ENCODE peak calls at places on chromosomes 6 and 20, in nine cellular contexts. One of them, this sample, is unnamed.
A peak's percentile ranks its signal among the peaks of the same experiment; 100 is the strongest.

GRCh38 chr20:33276303-33277113 is 6.5 kb upstream of the BPIFB1 start:
- DNase-seq in HFFc6: no peak
- DNase-seq in B cell: no peak
- DNase-seq in RWPE1: no peak
- DNase-seq in breast epithelium: no peak
- DNase-seq in pancreas: no peak
- DNase-seq in colonic mucosa: no peak
- DNase-seq in H1: no peak
- DNase-seq in cardiac muscle cell: no peak
- DNase-seq in this sample: no peak

GRCh38 chr6:139330841-139331500 is 39.2 kb upstream of the TXLNB start:
- DNase-seq in RWPE1: no peak
- DNase-seq in H1: no peak
- DNase-seq in pancreas: no peak
- DNase-seq in B cell: no peak
- DNase-seq in cardiac muscle cell: peak; percentile 38
- DNase-seq in HFFc6: no peak
- DNase-seq in breast epithelium: no peak
- DNase-seq in colonic mucosa: no peak
- DNase-seq in this sample: no peak

GRCh38 chr6:147674093-147674492 is 165.6 kb downstream of the SAMD5 start:
- DNase-seq in colonic mucosa: no peak
- DNase-seq in RWPE1: no peak
- DNase-seq in breast epithelium: no peak
- DNase-seq in cardiac muscle cell: no peak
- DNase-seq in HFFc6: no peak
- DNase-seq in pancreas: no peak
- DNase-seq in H1: no peak
- DNase-seq in B cell: no peak
- DNase-seq in this sample: no peak

GRCh38 chr6:139376604-139377218 is 2.3 kb upstream of the CITED2 start:
- DNase-seq in B cell: no peak
- DNase-seq in pancreas: no peak
- DNase-seq in RWPE1: peak; percentile 50
- DNase-seq in HFFc6: peak; percentile 55
- DNase-seq in colonic mucosa: peak; percentile 75
- DNase-seq in breast epithelium: peak; percentile 81
- DNase-seq in cardiac muscle cell: peak; percentile 78
- DNase-seq in H1: no peak
- DNase-seq in this sample: peak; percentile 61

GRCh38 chr6:70413829-70414494 is 654 bp downstream of the FAM135A start:
- DNase-seq in RWPE1: peak; percentile 18
- DNase-seq in H1: no peak
- DNase-seq in HFFc6: no peak
- DNase-seq in colonic mucosa: peak; percentile 42
- DNase-seq in B cell: no peak
- DNase-seq in cardiac muscle cell: peak; percentile 16
- DNase-seq in pancreas: no peak
- DNase-seq in breast epithelium: no peak
- DNase-seq in this sample: peak; percentile 21

GRCh38 chr6:110728501-110728900 is 86.8 kb downstream of the CDK19 start:
- DNase-seq in B cell: no peak
- DNase-seq in breast epithelium: no peak
- DNase-seq in colonic mucosa: no peak
- DNase-seq in HFFc6: no peak
- DNase-seq in pancreas: no peak
- DNase-seq in H1: no peak
- DNase-seq in RWPE1: no peak
- DNase-seq in cardiac muscle cell: no peak
- DNase-seq in this sample: no peak

GRCh38 chr6:107957165-107957908 is 671 bp downstream of the SEC63 start:
- DNase-seq in breast epithelium: no peak
- DNase-seq in HFFc6: peak; percentile 46
- DNase-seq in colonic mucosa: peak; percentile 66
- DNase-seq in cardiac muscle cell: peak; percentile 85
- DNase-seq in RWPE1: peak; percentile 42
- DNase-seq in pancreas: peak; percentile 53
- DNase-seq in H1: no peak
- DNase-seq in B cell: peak; percentile 65
- DNase-seq in this sample: peak; percentile 60

GRCh38 chr6:103910018-103910417 is 949.7 kb downstream of the HACE1 start:
- DNase-seq in RWPE1: no peak
- DNase-seq in B cell: no peak
- DNase-seq in pancreas: no peak
- DNase-seq in HFFc6: no peak
- DNase-seq in H1: no peak
- DNase-seq in colonic mucosa: no peak
- DNase-seq in breast epithelium: no peak
- DNase-seq in cardiac muscle cell: no peak
- DNase-seq in this sample: no peak

GRCh38 chr6:109826551-109826950 is 135.5 kb downstream of the FIG4 start:
- DNase-seq in HFFc6: no peak
- DNase-seq in colonic mucosa: no peak
- DNase-seq in H1: no peak
- DNase-seq in breast epithelium: no peak
- DNase-seq in RWPE1: no peak
- DNase-seq in B cell: no peak
- DNase-seq in pancreas: no peak
- DNase-seq in cardiac muscle cell: no peak
- DNase-seq in this sample: no peak

GRCh38 chr6:170200458-170200891 is 90.4 kb downstream of the DLL1 start:
- DNase-seq in B cell: no peak
- DNase-seq in HFFc6: no peak
- DNase-seq in H1: no peak
- DNase-seq in breast epithelium: no peak
- DNase-seq in colonic mucosa: peak; percentile 16
- DNase-seq in RWPE1: no peak
- DNase-seq in pancreas: no peak
- DNase-seq in cardiac muscle cell: peak; percentile 43
- DNase-seq in this sample: peak; percentile 32

GRCh38 chr20:22450540-22450939 is 133.8 kb downstream of the FOXA2 start:
- DNase-seq in H1: no peak
- DNase-seq in breast epithelium: no peak
- DNase-seq in B cell: no peak
- DNase-seq in HFFc6: no peak
- DNase-seq in RWPE1: no peak
- DNase-seq in colonic mucosa: no peak
- DNase-seq in pancreas: no peak
- DNase-seq in cardiac muscle cell: no peak
- DNase-seq in this sample: no peak

GRCh38 chr6:43125119-43125518 is 46.0 kb upstream of the SRF start:
- DNase-seq in RWPE1: no peak
- DNase-seq in H1: no peak
- DNase-seq in colonic mucosa: no peak
- DNase-seq in cardiac muscle cell: peak; percentile 46
- DNase-seq in HFFc6: peak; percentile 77
- DNase-seq in pancreas: no peak
- DNase-seq in B cell: no peak
- DNase-seq in breast epithelium: no peak
- DNase-seq in this sample: no peak

GRCh38 chr6:131377112-131377511 is 195.9 kb upstream of the ARG1 start:
- DNase-seq in RWPE1: no peak
- DNase-seq in pancreas: no peak
- DNase-seq in cardiac muscle cell: no peak
- DNase-seq in H1: no peak
- DNase-seq in HFFc6: no peak
- DNase-seq in breast epithelium: no peak
- DNase-seq in B cell: no peak
- DNase-seq in colonic mucosa: no peak
- DNase-seq in this sample: no peak

GRCh38 chr6:80357674-80358073 is 251.2 kb downstream of the BCKDHB start:
- DNase-seq in HFFc6: no peak
- DNase-seq in B cell: no peak
- DNase-seq in breast epithelium: no peak
- DNase-seq in pancreas: no peak
- DNase-seq in colonic mucosa: no peak
- DNase-seq in H1: no peak
- DNase-seq in cardiac muscle cell: no peak
- DNase-seq in RWPE1: no peak
- DNase-seq in this sample: no peak
- TF ChIP-seq CTCF in HFFc6: no peak
- TF ChIP-seq CTCF in B cell: no peak
- TF ChIP-seq CTCF in breast epithelium: no peak
- TF ChIP-seq CTCF in pancreas: no peak
- TF ChIP-seq CTCF in colonic mucosa: no peak
- TF ChIP-seq CTCF in H1: no peak
- TF ChIP-seq CTCF in cardiac muscle cell: no peak
- TF ChIP-seq CTCF in RWPE1: no peak
- TF ChIP-seq CTCF in this sample: no peak

DNA sequence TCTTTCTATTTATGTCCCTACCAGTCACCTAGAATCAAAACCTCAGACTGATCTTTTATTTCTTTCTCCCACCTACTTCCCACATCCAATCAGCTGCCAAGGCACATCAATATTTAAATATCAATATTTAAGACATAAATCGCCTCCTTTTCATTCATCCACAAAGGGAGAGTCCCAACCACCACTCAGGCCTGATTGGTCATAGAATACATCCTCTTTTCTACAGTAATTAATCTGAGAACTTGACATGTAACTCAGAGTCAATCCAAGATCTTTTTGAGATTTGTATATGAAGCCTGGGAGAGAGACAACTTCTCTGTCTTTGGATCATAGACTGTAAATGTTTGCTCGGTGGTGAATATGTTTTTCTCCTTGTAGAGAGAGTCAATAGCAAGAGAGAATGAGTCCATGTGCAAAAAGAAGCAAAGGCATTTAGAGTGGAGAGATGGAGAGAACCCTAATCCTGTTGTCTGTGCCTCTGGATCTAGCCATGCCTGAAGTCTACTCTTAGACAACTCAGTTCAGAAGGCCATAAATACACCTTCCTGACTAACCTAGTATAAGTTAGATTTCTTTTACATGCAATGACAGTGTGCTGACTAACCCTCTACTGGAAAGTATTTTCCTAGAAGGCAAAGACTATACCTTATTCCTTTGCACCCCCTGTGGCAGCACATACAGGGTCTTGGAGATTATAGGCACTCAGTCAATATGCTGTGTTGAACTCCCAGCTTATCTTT is 12.1 kb upstream of the NEDD9 start:
- DNase-seq in HFFc6: no peak
- DNase-seq in H1: no peak
- DNase-seq in RWPE1: no peak
- DNase-seq in pancreas: no peak
- DNase-seq in colonic mucosa: no peak
- DNase-seq in breast epithelium: no peak
- DNase-seq in cardiac muscle cell: no peak
- DNase-seq in B cell: no peak
- DNase-seq in this sample: no peak
- TF ChIP-seq CTCF in HFFc6: no peak
- TF ChIP-seq CTCF in H1: no peak
- TF ChIP-seq CTCF in RWPE1: no peak
- TF ChIP-seq CTCF in pancreas: no peak
- TF ChIP-seq CTCF in colonic mucosa: no peak
- TF ChIP-seq CTCF in breast epithelium: no peak
- TF ChIP-seq CTCF in cardiac muscle cell: no peak
- TF ChIP-seq CTCF in B cell: no peak
- TF ChIP-seq CTCF in this sample: no peak

GRCh38 chr6:31723980-31724691 is 963 bp downstream of the MPIG6B start:
- DNase-seq in pancreas: no peak
- DNase-seq in cardiac muscle cell: no peak
- DNase-seq in HFFc6: no peak
- DNase-seq in B cell: no peak
- DNase-seq in colonic mucosa: no peak
- DNase-seq in breast epithelium: no peak
- DNase-seq in RWPE1: no peak
- DNase-seq in H1: no peak
- DNase-seq in this sample: no peak
- TF ChIP-seq CTCF in pancreas: no peak
- TF ChIP-seq CTCF in cardiac muscle cell: no peak
- TF ChIP-seq CTCF in HFFc6: no peak
- TF ChIP-seq CTCF in B cell: no peak
- TF ChIP-seq CTCF in colonic mucosa: no peak
- TF ChIP-seq CTCF in breast epithelium: no peak
- TF ChIP-seq CTCF in RWPE1: no peak
- TF ChIP-seq CTCF in H1: no peak
- TF ChIP-seq CTCF in this sample: no peak

GRCh38 chr6:31271641-31272357 is at the start of gene HLA-C:
- DNase-seq in breast epithelium: peak; percentile 90
- DNase-seq in H1: peak; percentile 56
- DNase-seq in colonic mucosa: peak; percentile 94
- DNase-seq in cardiac muscle cell: peak; percentile 95
- DNase-seq in RWPE1: peak; percentile 97
- DNase-seq in B cell: peak; percentile 94
- DNase-seq in pancreas: peak; percentile 91
- DNase-seq in HFFc6: peak; percentile 92
- DNase-seq in this sample: peak; percentile 95
- TF ChIP-seq CTCF in breast epithelium: no peak
- TF ChIP-seq CTCF in H1: no peak
- TF ChIP-seq CTCF in colonic mucosa: no peak
- TF ChIP-seq CTCF in cardiac muscle cell: peak; percentile 12
- TF ChIP-seq CTCF in RWPE1: no peak
- TF ChIP-seq CTCF in B cell: no peak
- TF ChIP-seq CTCF in pancreas: no peak
- TF ChIP-seq CTCF in HFFc6: no peak
- TF ChIP-seq CTCF in this sample: peak; percentile 8

GRCh38 chr6:114690625-114691024 is 347.8 kb upstream of the HS3ST5 start:
- DNase-seq in HFFc6: no peak
- DNase-seq in RWPE1: no peak
- DNase-seq in cardiac muscle cell: no peak
- DNase-seq in breast epithelium: no peak
- DNase-seq in colonic mucosa: no peak
- DNase-seq in B cell: no peak
- DNase-seq in H1: no peak
- DNase-seq in pancreas: no peak
- DNase-seq in this sample: no peak
- TF ChIP-seq CTCF in HFFc6: no peak
- TF ChIP-seq CTCF in RWPE1: no peak
- TF ChIP-seq CTCF in cardiac muscle cell: no peak
- TF ChIP-seq CTCF in breast epithelium: no peak
- TF ChIP-seq CTCF in colonic mucosa: no peak
- TF ChIP-seq CTCF in B cell: no peak
- TF ChIP-seq CTCF in H1: peak; percentile 23
- TF ChIP-seq CTCF in pancreas: no peak
- TF ChIP-seq CTCF in this sample: no peak

GRCh38 chr6:11202513-11203305 is 29.8 kb downstream of the NEDD9 start:
- DNase-seq in cardiac muscle cell: peak; percentile 25
- DNase-seq in HFFc6: no peak
- DNase-seq in H1: no peak
- DNase-seq in colonic mucosa: no peak
- DNase-seq in breast epithelium: no peak
- DNase-seq in B cell: no peak
- DNase-seq in pancreas: no peak
- DNase-seq in RWPE1: no peak
- DNase-seq in this sample: no peak

GRCh38 chr6:11198663-11199603 is 33.5 kb downstream of the NEDD9 start:
- DNase-seq in H1: no peak
- DNase-seq in breast epithelium: no peak
- DNase-seq in cardiac muscle cell: peak; percentile 13
- DNase-seq in RWPE1: no peak
- DNase-seq in HFFc6: no peak
- DNase-seq in pancreas: no peak
- DNase-seq in B cell: peak; percentile 23
- DNase-seq in colonic mucosa: no peak
- DNase-seq in this sample: no peak

GRCh38 chr6:11201772-11202512 is 30.5 kb downstream of the NEDD9 start:
- DNase-seq in cardiac muscle cell: no peak
- DNase-seq in HFFc6: no peak
- DNase-seq in RWPE1: no peak
- DNase-seq in B cell: no peak
- DNase-seq in H1: no peak
- DNase-seq in breast epithelium: no peak
- DNase-seq in colonic mucosa: no peak
- DNase-seq in pancreas: no peak
- DNase-seq in this sample: no peak

GRCh38 chr6:11200356-11200755 is 32.1 kb downstream of the NEDD9 start:
- DNase-seq in RWPE1: no peak
- DNase-seq in HFFc6: peak; percentile 33
- DNase-seq in B cell: no peak
- DNase-seq in pancreas: no peak
- DNase-seq in colonic mucosa: no peak
- DNase-seq in H1: no peak
- DNase-seq in cardiac muscle cell: no peak
- DNase-seq in breast epithelium: no peak
- DNase-seq in this sample: no peak

GRCh38 chr6:11201015-11201414 is 31.5 kb downstream of the NEDD9 start:
- DNase-seq in pancreas: no peak
- DNase-seq in B cell: no peak
- DNase-seq in colonic mucosa: no peak
- DNase-seq in cardiac muscle cell: no peak
- DNase-seq in RWPE1: no peak
- DNase-seq in H1: no peak
- DNase-seq in breast epithelium: no peak
- DNase-seq in HFFc6: no peak
- DNase-seq in this sample: no peak
- TF ChIP-seq CTCF in pancreas: no peak
- TF ChIP-seq CTCF in B cell: no peak
- TF ChIP-seq CTCF in colonic mucosa: no peak
- TF ChIP-seq CTCF in cardiac muscle cell: no peak
- TF ChIP-seq CTCF in RWPE1: no peak
- TF ChIP-seq CTCF in H1: no peak
- TF ChIP-seq CTCF in breast epithelium: no peak
- TF ChIP-seq CTCF in HFFc6: no peak
- TF ChIP-seq CTCF in this sample: no peak